ENCODE peak calls at places on chromosomes 6 and 20, in eight cellular contexts. One of them, this sample, is unnamed.

GRCh38 chr20:3672864-3673550 is 8.8 kb downstream of the ADAM33 start:
- DNase-seq in uterus: no peak
- DNase-seq in CD8-positive, alpha-beta memory T cell: no peak
- DNase-seq in A673: no peak
- DNase-seq in cardiac muscle cell: no peak
- DNase-seq in WERI-Rb-1: no peak
- DNase-seq in CD8-positive, alpha-beta T cell: no peak
- DNase-seq in SK-N-SH: no peak
- DNase-seq in this sample: no peak

GRCh38 chr6:152098683-152099082 is 291.2 kb downstream of the ESR1 start:
- DNase-seq in uterus: no peak
- DNase-seq in CD8-positive, alpha-beta memory T cell: no peak
- DNase-seq in A673: no peak
- DNase-seq in cardiac muscle cell: no peak
- DNase-seq in WERI-Rb-1: no peak
- DNase-seq in CD8-positive, alpha-beta T cell: no peak
- DNase-seq in SK-N-SH: no peak
- DNase-seq in this sample: no peak

GRCh38 chr20:62598761-62599194 is 43.5 kb upstream of the SLCO4A1 start:
- DNase-seq in uterus: no peak
- DNase-seq in CD8-positive, alpha-beta memory T cell: no peak
- DNase-seq in A673: no peak
- DNase-seq in cardiac muscle cell: no peak
- DNase-seq in WERI-Rb-1: no peak
- DNase-seq in CD8-positive, alpha-beta T cell: no peak
- DNase-seq in SK-N-SH: no peak
- DNase-seq in this sample: no peak

GRCh38 chr6:68197356-68197755 is 437.7 kb upstream of the ADGRB3 start:
- DNase-seq in uterus: no peak
- DNase-seq in CD8-positive, alpha-beta memory T cell: no peak
- DNase-seq in A673: no peak
- DNase-seq in cardiac muscle cell: no peak
- DNase-seq in WERI-Rb-1: no peak
- DNase-seq in CD8-positive, alpha-beta T cell: no peak
- DNase-seq in SK-N-SH: no peak
- DNase-seq in this sample: peak; percentile 1

GRCh38 chr20:61268024-61268423 is 16.0 kb downstream of the CDH4 start:
- DNase-seq in uterus: no peak
- DNase-seq in CD8-positive, alpha-beta memory T cell: no peak
- DNase-seq in A673: no peak
- DNase-seq in cardiac muscle cell: no peak
- DNase-seq in WERI-Rb-1: no peak
- DNase-seq in CD8-positive, alpha-beta T cell: no peak
- DNase-seq in SK-N-SH: no peak
- DNase-seq in this sample: no peak

GRCh38 chr6:119942078-119942752 is 592.7 kb upstream of the MAN1A1 start:
- DNase-seq in uterus: no peak
- DNase-seq in CD8-positive, alpha-beta memory T cell: no peak
- DNase-seq in A673: no peak
- DNase-seq in cardiac muscle cell: no peak
- DNase-seq in WERI-Rb-1: no peak
- DNase-seq in CD8-positive, alpha-beta T cell: no peak
- DNase-seq in SK-N-SH: no peak
- DNase-seq in this sample: no peak

GRCh38 chr6:24537771-24538385 is 43.1 kb downstream of the ALDH5A1 start:
- DNase-seq in uterus: no peak
- DNase-seq in CD8-positive, alpha-beta memory T cell: no peak
- DNase-seq in A673: no peak
- DNase-seq in cardiac muscle cell: no peak
- DNase-seq in WERI-Rb-1: no peak
- DNase-seq in CD8-positive, alpha-beta T cell: no peak
- DNase-seq in SK-N-SH: no peak
- DNase-seq in this sample: no peak

GRCh38 chr6:120378582-120379220 is 955.6 kb downstream of the TBC1D32 start:
- DNase-seq in uterus: no peak
- DNase-seq in CD8-positive, alpha-beta memory T cell: no peak
- DNase-seq in A673: peak; percentile 48
- DNase-seq in cardiac muscle cell: peak; percentile 73
- DNase-seq in WERI-Rb-1: peak; percentile 18
- DNase-seq in CD8-positive, alpha-beta T cell: no peak
- DNase-seq in SK-N-SH: peak; percentile 28
- DNase-seq in this sample: peak; percentile 1

GRCh38 chr20:24957326-24957996 is 8.4 kb downstream of the CST7 start:
- DNase-seq in uterus: no peak
- DNase-seq in CD8-positive, alpha-beta memory T cell: no peak
- DNase-seq in A673: no peak
- DNase-seq in cardiac muscle cell: no peak
- DNase-seq in WERI-Rb-1: no peak
- DNase-seq in CD8-positive, alpha-beta T cell: no peak
- DNase-seq in SK-N-SH: no peak
- DNase-seq in this sample: no peak

GRCh38 chr20:50399003-50399916 is 110.9 kb upstream of the PTPN1 start:
- DNase-seq in uterus: peak; percentile 70
- DNase-seq in CD8-positive, alpha-beta memory T cell: no peak
- DNase-seq in A673: no peak
- DNase-seq in cardiac muscle cell: peak; percentile 88
- DNase-seq in WERI-Rb-1: no peak
- DNase-seq in CD8-positive, alpha-beta T cell: no peak
- DNase-seq in SK-N-SH: no peak
- DNase-seq in this sample: peak; percentile 43

GRCh38 chr20:50824137-50824536 is 29.3 kb downstream of the BCAS4 start:
- DNase-seq in uterus: peak; percentile 26
- DNase-seq in CD8-positive, alpha-beta memory T cell: no peak
- DNase-seq in A673: no peak
- DNase-seq in cardiac muscle cell: no peak
- DNase-seq in WERI-Rb-1: no peak
- DNase-seq in CD8-positive, alpha-beta T cell: no peak
- DNase-seq in SK-N-SH: no peak
- DNase-seq in this sample: peak; percentile 42

DNA sequence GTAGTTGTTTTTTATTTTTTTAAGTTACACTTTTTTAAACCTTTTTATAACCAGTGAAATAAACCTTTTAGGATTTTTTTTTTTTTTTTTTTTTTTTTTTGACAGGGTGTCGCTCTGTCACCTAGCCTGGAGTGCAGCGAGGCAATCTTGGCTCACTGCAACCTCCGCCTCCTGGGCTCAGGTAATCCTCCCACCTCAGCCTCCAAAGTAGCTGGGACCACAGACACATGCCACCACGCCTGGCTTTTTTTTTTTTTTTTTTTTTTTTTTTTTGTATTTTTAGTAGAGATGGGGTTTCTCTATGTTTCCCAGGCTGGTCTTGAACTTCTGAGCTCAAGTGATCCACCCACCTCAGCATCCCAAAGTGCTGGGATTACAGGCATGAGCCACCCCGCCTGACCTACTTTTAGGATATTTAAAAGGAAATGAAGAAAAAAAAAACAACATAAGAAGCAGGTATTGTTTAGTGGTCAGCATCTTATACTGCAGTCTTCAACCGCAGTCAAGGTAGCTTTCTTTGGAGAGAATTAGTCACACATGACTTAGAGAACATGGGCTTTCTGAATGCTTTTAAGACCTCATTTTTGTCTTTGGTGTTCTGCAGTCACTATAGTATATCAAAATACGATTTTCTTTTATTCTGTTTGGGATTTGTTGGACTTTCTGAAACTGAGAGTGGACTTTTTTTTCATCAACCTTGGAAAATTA is 1.6 kb downstream of the POLR1H start:
- DNase-seq in uterus: no peak
- DNase-seq in CD8-positive, alpha-beta memory T cell: no peak
- DNase-seq in A673: no peak
- DNase-seq in cardiac muscle cell: no peak
- DNase-seq in WERI-Rb-1: no peak
- DNase-seq in CD8-positive, alpha-beta T cell: no peak
- DNase-seq in SK-N-SH: no peak
- DNase-seq in this sample: no peak
- H3K4me3 ChIP-seq in uterus: no peak overlapping the region
- H3K4me3 ChIP-seq in CD8-positive, alpha-beta memory T cell: peak overlapping the region; percentile 82
- H3K4me3 ChIP-seq in A673: peak overlapping the region; percentile 90
- H3K4me3 ChIP-seq in cardiac muscle cell: peak overlapping the region; percentile 86
- H3K4me3 ChIP-seq in WERI-Rb-1: no peak overlapping the region
- H3K4me3 ChIP-seq in CD8-positive, alpha-beta T cell: peak overlapping the region; percentile 87
- H3K4me3 ChIP-seq in SK-N-SH: peak overlapping the region; percentile 96
- H3K4me3 ChIP-seq in this sample: peak overlapping the region; percentile 97

GRCh38 chr6:43050981-43051380 is 2.7 kb downstream of the CUL7 start:
- DNase-seq in uterus: no peak
- DNase-seq in CD8-positive, alpha-beta memory T cell: no peak
- DNase-seq in A673: no peak
- DNase-seq in cardiac muscle cell: no peak
- DNase-seq in WERI-Rb-1: no peak
- DNase-seq in CD8-positive, alpha-beta T cell: no peak
- DNase-seq in SK-N-SH: no peak
- DNase-seq in this sample: no peak

GRCh38 chr6:43045371-43045930 is 8.2 kb downstream of the CUL7 start:
- DNase-seq in uterus: no peak
- DNase-seq in CD8-positive, alpha-beta memory T cell: no peak
- DNase-seq in A673: no peak
- DNase-seq in cardiac muscle cell: no peak
- DNase-seq in WERI-Rb-1: no peak
- DNase-seq in CD8-positive, alpha-beta T cell: no peak
- DNase-seq in SK-N-SH: no peak
- DNase-seq in this sample: no peak

GRCh38 chr6:43043310-43043709 is 10.3 kb downstream of the CUL7 start:
- DNase-seq in uterus: no peak
- DNase-seq in CD8-positive, alpha-beta memory T cell: no peak
- DNase-seq in A673: no peak
- DNase-seq in cardiac muscle cell: no peak
- DNase-seq in WERI-Rb-1: no peak
- DNase-seq in CD8-positive, alpha-beta T cell: no peak
- DNase-seq in SK-N-SH: no peak
- DNase-seq in this sample: no peak

GRCh38 chr6:43052225-43052841 is 1.3 kb downstream of the CUL7 start:
- DNase-seq in uterus: peak; percentile 34
- DNase-seq in CD8-positive, alpha-beta memory T cell: no peak
- DNase-seq in A673: no peak
- DNase-seq in cardiac muscle cell: no peak
- DNase-seq in WERI-Rb-1: no peak
- DNase-seq in CD8-positive, alpha-beta T cell: no peak
- DNase-seq in SK-N-SH: no peak
- DNase-seq in this sample: no peak

DNA sequence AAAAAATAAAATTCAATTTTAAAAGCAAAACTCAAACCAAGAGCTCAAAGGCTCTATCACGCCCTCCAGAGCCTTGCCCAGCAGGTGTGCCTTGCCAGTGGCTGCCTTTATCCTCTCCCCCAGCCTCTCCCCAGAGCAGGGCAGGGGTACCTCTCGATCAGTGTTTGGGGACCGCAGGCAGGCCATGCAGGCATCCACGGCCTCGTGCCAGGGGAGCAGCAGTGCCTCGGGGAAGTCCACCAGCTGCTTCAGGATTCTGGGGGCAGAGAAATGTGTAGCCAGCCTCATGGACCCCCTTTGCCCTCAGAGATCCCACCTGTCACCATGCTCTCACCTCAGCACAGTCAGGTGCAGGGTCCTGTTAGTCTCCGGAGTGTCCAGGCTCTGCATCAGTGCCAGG is 5.7 kb downstream of the CUL7 start:
- DNase-seq in uterus: no peak
- DNase-seq in CD8-positive, alpha-beta memory T cell: no peak
- DNase-seq in A673: no peak
- DNase-seq in cardiac muscle cell: no peak
- DNase-seq in WERI-Rb-1: no peak
- DNase-seq in CD8-positive, alpha-beta T cell: no peak
- DNase-seq in SK-N-SH: no peak
- DNase-seq in this sample: no peak
- H3K36me3 ChIP-seq in uterus: no peaks in the 10 kb centered on the region
- H3K36me3 ChIP-seq in CD8-positive, alpha-beta memory T cell: peaks cover 11% of the 10 kb centered on the region
- H3K36me3 ChIP-seq in A673: peaks cover 66% of the 10 kb centered on the region
- H3K36me3 ChIP-seq in cardiac muscle cell: peaks cover 55% of the 10 kb centered on the region
- H3K36me3 ChIP-seq in WERI-Rb-1: peaks cover 88% of the 10 kb centered on the region
- H3K36me3 ChIP-seq in CD8-positive, alpha-beta T cell: peaks cover 19% of the 10 kb centered on the region
- H3K36me3 ChIP-seq in SK-N-SH: peaks cover 14% of the 10 kb centered on the region
- H3K36me3 ChIP-seq in this sample: peaks cover 67% of the 10 kb centered on the region

GRCh38 chr6:154511735-154512097 is 1.2 kb upstream of the CNKSR3 start:
- DNase-seq in uterus: no peak
- DNase-seq in CD8-positive, alpha-beta memory T cell: no peak
- DNase-seq in A673: no peak
- DNase-seq in cardiac muscle cell: no peak
- DNase-seq in WERI-Rb-1: no peak
- DNase-seq in CD8-positive, alpha-beta T cell: no peak
- DNase-seq in SK-N-SH: no peak
- DNase-seq in this sample: no peak

GRCh38 chr6:154510144-154510905 is at the start of gene CNKSR3:
- DNase-seq in uterus: peak; percentile 94
- DNase-seq in CD8-positive, alpha-beta memory T cell: no peak
- DNase-seq in A673: peak; percentile 99
- DNase-seq in cardiac muscle cell: peak; percentile 99
- DNase-seq in WERI-Rb-1: peak; percentile 83
- DNase-seq in CD8-positive, alpha-beta T cell: no peak
- DNase-seq in SK-N-SH: peak; percentile 93
- DNase-seq in this sample: peak; percentile 98

GRCh38 chr6:154508573-154509375 is 1.7 kb downstream of the CNKSR3 start:
- DNase-seq in uterus: no peak
- DNase-seq in CD8-positive, alpha-beta memory T cell: no peak
- DNase-seq in A673: no peak
- DNase-seq in cardiac muscle cell: no peak
- DNase-seq in WERI-Rb-1: no peak
- DNase-seq in CD8-positive, alpha-beta T cell: no peak
- DNase-seq in SK-N-SH: peak; percentile 33
- DNase-seq in this sample: peak; percentile 41

GRCh38 chr6:154507209-154507898 is 3.1 kb downstream of the CNKSR3 start:
- DNase-seq in uterus: no peak
- DNase-seq in CD8-positive, alpha-beta memory T cell: no peak
- DNase-seq in A673: no peak
- DNase-seq in cardiac muscle cell: no peak
- DNase-seq in WERI-Rb-1: no peak
- DNase-seq in CD8-positive, alpha-beta T cell: no peak
- DNase-seq in SK-N-SH: no peak
- DNase-seq in this sample: no peak

DNA sequence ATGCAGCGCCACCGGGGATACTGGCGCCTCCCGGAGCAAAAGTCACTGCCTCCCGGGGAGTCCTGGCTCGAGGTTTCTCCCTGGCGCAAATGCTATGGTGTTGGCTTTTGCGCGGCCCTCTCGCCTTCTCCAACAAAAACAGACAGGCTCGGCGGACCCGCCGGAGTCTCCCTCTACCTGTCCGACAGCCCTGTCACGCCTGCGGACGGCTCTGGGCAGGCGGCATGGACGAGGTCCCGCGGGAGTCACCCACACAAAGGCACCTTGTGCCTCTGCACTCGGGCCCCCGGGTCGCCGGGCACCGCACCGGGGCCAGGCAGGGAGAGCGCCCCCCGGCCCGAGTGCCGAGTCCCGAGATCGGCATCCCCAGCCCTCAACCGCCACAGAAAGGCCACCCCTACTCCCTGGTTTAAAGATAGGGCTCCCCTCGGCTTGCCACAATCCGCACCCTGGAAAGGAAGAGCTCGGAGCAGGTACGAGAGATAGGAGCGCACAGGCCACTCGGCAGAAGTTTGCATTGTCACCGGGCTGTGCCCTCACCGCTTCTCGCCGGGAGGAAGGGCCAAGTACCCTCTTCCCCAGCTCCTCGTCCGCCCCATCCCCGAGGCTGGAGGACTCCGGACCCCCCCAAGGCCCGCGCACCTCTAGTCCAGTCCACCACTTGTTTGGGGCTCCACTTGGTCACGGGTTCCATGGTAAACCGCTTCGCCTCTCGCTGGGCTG is 903 bp downstream of the CNKSR3 start:
- DNase-seq in uterus: peak; percentile 29
- DNase-seq in CD8-positive, alpha-beta memory T cell: no peak
- DNase-seq in A673: peak; percentile 43
- DNase-seq in cardiac muscle cell: peak; percentile 63
- DNase-seq in WERI-Rb-1: peak; percentile 21
- DNase-seq in CD8-positive, alpha-beta T cell: no peak
- DNase-seq in SK-N-SH: peak; percentile 71
- DNase-seq in this sample: peak; percentile 69
- H3K27me3 ChIP-seq in uterus: no peaks in the 10 kb centered on the region
- H3K27me3 ChIP-seq in CD8-positive, alpha-beta memory T cell: no peaks in the 10 kb centered on the region
- H3K27me3 ChIP-seq in A673: no peaks in the 10 kb centered on the region
- H3K27me3 ChIP-seq in cardiac muscle cell: no peaks in the 10 kb centered on the region
- H3K27me3 ChIP-seq in WERI-Rb-1: peaks cover 7% of the 10 kb centered on the region
- H3K27me3 ChIP-seq in CD8-positive, alpha-beta T cell: no peaks in the 10 kb centered on the region
- H3K27me3 ChIP-seq in SK-N-SH: no peaks in the 10 kb centered on the region
- H3K27me3 ChIP-seq in this sample: no peaks in the 10 kb centered on the region

GRCh38 chr6:30122515-30122914 is 9.6 kb upstream of the TRIM31 start:
- DNase-seq in uterus: no peak
- DNase-seq in CD8-positive, alpha-beta memory T cell: no peak
- DNase-seq in A673: no peak
- DNase-seq in cardiac muscle cell: no peak
- DNase-seq in WERI-Rb-1: no peak
- DNase-seq in CD8-positive, alpha-beta T cell: no peak
- DNase-seq in SK-N-SH: no peak
- DNase-seq in this sample: peak; percentile 45
- H3K4me3 ChIP-seq in uterus: no peak overlapping the region
- H3K4me3 ChIP-seq in CD8-positive, alpha-beta memory T cell: no peak overlapping the region
- H3K4me3 ChIP-seq in A673: no peak overlapping the region
- H3K4me3 ChIP-seq in cardiac muscle cell: no peak overlapping the region
- H3K4me3 ChIP-seq in WERI-Rb-1: no peak overlapping the region
- H3K4me3 ChIP-seq in CD8-positive, alpha-beta T cell: no peak overlapping the region
- H3K4me3 ChIP-seq in SK-N-SH: no peak overlapping the region
- H3K4me3 ChIP-seq in this sample: no peak overlapping the region